ENCODE peak calls at places on chromosomes 5 and 9, in seven cellular contexts. S is A549, J is epithelial cell of esophagus, G is spleen, X is GM12864, C is cardiac muscle cell, V is AG09309. Y is an unnamed sample.

GRCh38 chr5:79858097-79858723 is 132.9 kb downstream of the MTX3 start:
- DNase-seq in J (peak; percentile 65), S (peak; percentile 56), G (peak; percentile 84), V (no peak), C (peak; percentile 69), X (peak; percentile 15), Y (peak; percentile 86)

GRCh38 chr9:25636026-25636425 is 42.2 kb downstream of the TUSC1 start:
- DNase-seq in V (no peak), G (no peak), J (no peak), X (no peak), C (no peak), S (no peak), Y (no peak)

GRCh38 chr5:125409496-125410351 is 663.3 kb upstream of the ZNF608 start:
- DNase-seq in X (no peak), C (peak; percentile 57), V (no peak), J (peak; percentile 24), G (no peak), S (no peak), Y (no peak)

GRCh38 chr5:149466457-149466972 is 84.7 kb downstream of the CSNK1A1 start:
- DNase-seq in X (no peak), C (no peak), S (peak; percentile 65), V (no peak), J (peak; percentile 72), G (peak; percentile 69), Y (no peak)

GRCh38 chr5:102823441-102823874 is 68.4 kb downstream of the PAM start:
- DNase-seq in V (peak; percentile 63), S (no peak), X (no peak), G (no peak), J (no peak), C (no peak), Y (no peak)

GRCh38 chr9:101737705-101738565 is 512 bp downstream of the GRIN3A start:
- DNase-seq in J (no peak), C (peak; percentile 39), X (no peak), G (peak; percentile 73), V (no peak), S (peak; percentile 9), Y (peak; percentile 68)

GRCh38 chr9:73548201-73548600 is 396.5 kb downstream of the ANXA1 start:
- DNase-seq in J (no peak), G (no peak), V (no peak), C (peak; percentile 8), S (no peak), X (no peak), Y (no peak)

GRCh38 chr5:99061299-99061698 is 132.5 kb upstream of the CHD1 start:
- DNase-seq in C (no peak), G (no peak), V (no peak), J (no peak), X (no peak), S (no peak), Y (no peak)

GRCh38 chr5:148912714-148913398 is 86.4 kb downstream of the ADRB2 start:
- DNase-seq in X (no peak), G (no peak), S (peak; percentile 82), C (no peak), J (peak; percentile 100), V (peak; percentile 88), Y (no peak)

GRCh38 chr5:126656397-126657007 is 55.8 kb downstream of the PHAX start:
- DNase-seq in S (peak; percentile 59), X (no peak), J (peak; percentile 55), G (no peak), V (peak; percentile 2), C (peak; percentile 61), Y (no peak)

GRCh38 chr5:156991714-156992113 is 28.7 kb upstream of the TIMD4 start:
- DNase-seq in G (no peak), V (no peak), X (no peak), J (no peak), S (no peak), C (no peak), Y (no peak)

GRCh38 chr9:98795295-98795955 is 930 bp downstream of the ANKS6 start:
- DNase-seq in V (no peak), J (peak; percentile 19), X (no peak), C (no peak), G (no peak), S (no peak), Y (no peak)

GRCh38 chr9:14320272-14321245 is 6.6 kb upstream of the NFIB start:
- DNase-seq in J (peak; percentile 80), X (no peak), G (no peak), C (no peak), V (peak; percentile 78), S (peak; percentile 66), Y (no peak)

GRCh38 chr9:14314929-14315753 is 1.2 kb upstream of the NFIB start:
- DNase-seq in S (peak; percentile 89), G (peak; percentile 85), C (peak; percentile 87), X (no peak), V (no peak), J (peak; percentile 93), Y (peak; percentile 72)

GRCh38 chr9:5832093-5832542 is 799 bp downstream of the ERMP1 start:
- DNase-seq in J (no peak), V (no peak), X (peak; percentile 21), G (no peak), C (peak; percentile 8), S (no peak), Y (no peak)

GRCh38 chr9:124079176-124079925 is 67.8 kb downstream of the LHX2 start:
- DNase-seq in J (peak; percentile 15), X (no peak), G (no peak), C (peak; percentile 5), V (no peak), S (peak; percentile 39), Y (peak; percentile 40)

GRCh38 chr5:165209101-165209727 is 1703.8 kb downstream of the MAT2B start:
- DNase-seq in V (no peak), G (no peak), S (peak; percentile 29), C (peak; percentile 50), J (peak; percentile 44), X (no peak), Y (no peak)

GRCh38 chr9:112747094-112747493 is 3.5 kb upstream of the SNX30 start:
- DNase-seq in G (no peak), J (no peak), S (no peak), V (no peak), C (no peak), X (no peak), Y (no peak)

GRCh38 chr9:110895141-110895912 is 142.9 kb downstream of the LPAR1 start:
- DNase-seq in C (no peak), G (no peak), S (no peak), J (no peak), X (no peak), V (no peak), Y (no peak)

GRCh38 chr5:109409844-109410388 is at the start of gene PJA2:
- DNase-seq in J (peak; percentile 99), X (peak; percentile 100), S (peak; percentile 100), C (peak; percentile 100), V (peak; percentile 100), G (peak; percentile 99), Y (peak; percentile 99)
- TF ChIP-seq CTCF in J (peak; percentile 42), X (no peak), S (no peak), C (peak; percentile 30), V (peak; percentile 33), G (peak; percentile 32), Y (peak; percentile 50)

GRCh38 chr5:1385395-1386273 is 40.7 kb upstream of the CLPTM1L start:
- DNase-seq in C (peak; percentile 78), X (no peak), J (peak; percentile 56), V (no peak), S (peak; percentile 55), G (peak; percentile 99), Y (peak; percentile 87)

GRCh38 chr5:1387059-1387755 is 42.3 kb upstream of the CLPTM1L start:
- DNase-seq in J (no peak), V (no peak), S (no peak), G (no peak), C (no peak), X (no peak), Y (no peak)

GRCh38 chr5:1384521-1384920 is 39.6 kb upstream of the CLPTM1L start:
- DNase-seq in S (no peak), X (no peak), J (no peak), C (no peak), V (no peak), G (peak; percentile 77), Y (no peak)

GRCh38 chr5:1387876-1388275 is 43.0 kb upstream of the CLPTM1L start:
- DNase-seq in G (no peak), J (no peak), V (no peak), X (no peak), C (no peak), S (no peak), Y (no peak)

DNA sequence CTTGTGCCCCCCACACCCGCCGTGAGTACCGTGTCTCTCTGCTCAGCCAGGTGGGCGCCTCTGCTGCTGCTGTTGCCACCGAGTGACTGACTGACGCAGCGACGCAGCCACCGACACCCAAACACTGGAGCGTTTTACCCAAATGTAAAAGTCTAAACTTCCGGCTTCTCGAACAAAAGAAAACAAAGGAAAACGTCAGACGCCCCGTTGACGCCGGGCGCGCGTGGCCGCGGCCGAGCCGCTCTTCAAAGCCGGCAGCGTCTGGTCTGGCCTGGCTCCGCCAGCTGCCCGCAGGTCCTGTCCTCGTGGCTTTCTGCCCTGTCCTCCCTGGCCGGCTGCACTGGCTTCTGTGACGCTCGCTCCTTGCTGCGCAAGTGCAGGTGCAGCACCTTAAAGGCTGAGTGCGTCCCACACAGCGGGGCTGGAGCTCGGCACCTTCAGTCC is 41.4 kb upstream of the CLPTM1L start:
- DNase-seq in S (peak; percentile 26), G (peak; percentile 93), C (peak; percentile 61), V (no peak), X (no peak), J (peak; percentile 24), Y (peak; percentile 74)
- TF ChIP-seq CTCF in S (no peak), G (no peak), C (no peak), V (no peak), X (no peak), J (no peak), Y (no peak)

DNA sequence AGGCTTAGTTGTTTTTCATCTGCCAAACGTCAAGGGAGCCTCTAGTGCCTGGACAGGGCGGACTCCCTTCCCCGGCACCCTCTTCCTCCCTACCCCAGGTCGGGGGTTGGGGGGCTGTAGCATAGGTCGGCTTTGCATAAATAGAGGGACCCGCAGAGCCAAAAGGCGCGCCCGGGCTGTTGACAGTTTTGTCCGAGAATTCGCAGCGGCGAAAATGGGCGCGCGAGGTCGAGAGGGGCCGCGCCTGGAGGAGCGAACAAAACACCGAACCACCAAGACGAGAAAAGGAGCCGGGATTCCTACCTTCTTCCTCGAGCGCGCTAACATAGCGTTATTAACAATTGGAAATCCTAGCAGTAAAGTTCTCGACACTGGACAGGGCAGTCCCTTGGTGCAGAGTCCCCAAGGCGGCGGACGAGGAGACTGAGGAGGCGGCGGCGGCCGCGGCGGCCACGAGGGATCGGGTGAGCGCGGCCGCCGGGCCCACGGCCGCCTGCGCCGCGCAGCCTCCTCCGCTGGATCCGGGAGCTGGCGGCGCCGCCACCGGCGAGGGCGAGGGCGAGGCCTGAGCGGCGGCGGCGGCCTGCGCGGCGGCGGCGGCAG is 1.8 kb downstream of the FOXD1 start:
- DNase-seq in S (peak; percentile 35), C (no peak), G (no peak), X (no peak), J (no peak), V (no peak), Y (peak; percentile 44)
- TF ChIP-seq CTCF in S (no peak), C (no peak), G (no peak), X (no peak), J (no peak), V (no peak), Y (no peak)

DNA sequence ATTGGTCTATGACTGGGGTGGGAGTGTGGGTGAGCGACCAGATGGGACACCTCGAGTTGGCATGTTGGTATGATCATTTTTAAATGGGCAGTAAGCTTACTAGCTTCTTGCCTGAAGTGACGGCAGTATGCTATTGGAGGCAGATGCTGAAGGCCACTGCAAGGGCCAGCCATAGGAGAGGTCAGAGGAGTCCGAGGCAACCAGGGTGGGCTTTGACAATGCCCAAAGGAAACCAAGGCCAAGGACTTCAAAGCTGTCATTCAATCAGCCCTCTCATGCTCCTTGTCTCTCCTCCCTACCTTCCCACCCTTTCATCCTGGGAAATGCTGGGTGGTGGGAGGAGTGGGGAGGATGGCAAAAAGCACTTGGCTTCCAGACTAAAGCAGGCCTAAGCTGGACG is 57.1 kb upstream of the GLRX start:
- DNase-seq in C (no peak), S (no peak), X (no peak), V (no peak), J (no peak), G (no peak), Y (no peak)
- TF ChIP-seq CTCF in C (no peak), S (no peak), X (no peak), V (no peak), J (no peak), G (no peak), Y (no peak)

Y was measured in glutamatergic neuron.